ENCODE peak calls at places on chromosomes 11 and 22, in seven cellular contexts. G, V, C, Y, O, E and B are unnamed samples.

GRCh38 chr11:95835768-95836488 is 45.6 kb downstream of the CEP57 start:
- DNase-seq in G (peak), V (peak), C (peak), Y (peak), O (peak), E (peak), B (peak)

GRCh38 chr11:111833524-111833923 is 37.9 kb downstream of the ALG9 start:
- DNase-seq in G (no peak), V (no peak), C (no peak), Y (peak), O (no peak), E (no peak), B (no peak)

GRCh38 chr11:1763336-1763795 is 361 bp downstream of the CTSD start:
- DNase-seq in G (no peak), V (no peak), C (no peak), Y (no peak), O (no peak), E (no peak), B (no peak)

GRCh38 chr11:23723861-23724260 is 773.0 kb upstream of the LUZP2 start:
- DNase-seq in G (no peak), V (no peak), C (no peak), Y (peak), O (no peak), E (no peak), B (no peak)

GRCh38 chr22:22737590-22737989 is 93.2 kb downstream of the GGTLC2 start:
- DNase-seq in G (no peak), V (no peak), C (no peak), Y (no peak), O (no peak), E (no peak), B (no peak)

GRCh38 chr11:99257131-99257530 is 236.4 kb downstream of the CNTN5 start:
- DNase-seq in G (no peak), V (no peak), C (no peak), Y (peak), O (no peak), E (no peak), B (no peak)

GRCh38 chr22:49344196-49344595 is 483.5 kb downstream of the BRD1 start:
- DNase-seq in G (no peak), V (no peak), C (peak), Y (no peak), O (no peak), E (no peak), B (no peak)

GRCh38 chr22:49996532-49997220 is 15.9 kb downstream of the IL17REL start:
- DNase-seq in G (no peak), V (no peak), C (no peak), Y (no peak), O (no peak), E (no peak), B (no peak)

GRCh38 chr11:119673389-119674336 is 55.3 kb downstream of the NECTIN1 start:
- DNase-seq in G (peak), V (no peak), C (peak), Y (no peak), O (peak), E (no peak), B (no peak)

GRCh38 chr11:86067230-86068137 is 1.4 kb downstream of the PICALM start:
- DNase-seq in G (no peak), V (no peak), C (no peak), Y (no peak), O (no peak), E (no peak), B (no peak)

GRCh38 chr11:114448749-114449484 is 9.7 kb downstream of the REXO2 start:
- DNase-seq in G (no peak), V (no peak), C (no peak), Y (peak), O (no peak), E (no peak), B (no peak)

GRCh38 chr11:64186205-64187165 is 514 bp downstream of the STIP1 start:
- DNase-seq in G (peak), V (no peak), C (no peak), Y (peak), O (peak), E (no peak), B (no peak)

GRCh38 chr11:7555067-7555699 is 41.4 kb downstream of the PPFIBP2 start:
- DNase-seq in G (no peak), V (no peak), C (peak), Y (peak), O (no peak), E (no peak), B (no peak)

GRCh38 chr11:123122341-123122740 is 60.4 kb upstream of the HSPA8 start:
- DNase-seq in G (no peak), V (no peak), C (no peak), Y (peak), O (no peak), E (no peak), B (no peak)

GRCh38 chr11:79686703-79687419 is 246.0 kb upstream of the TENM4 start:
- DNase-seq in G (no peak), V (no peak), C (no peak), Y (no peak), O (no peak), E (no peak), B (no peak)

GRCh38 chr22:46661221-46661851 is 41.1 kb downstream of the GRAMD4 start:
- DNase-seq in G (peak), V (no peak), C (no peak), Y (peak), O (peak), E (no peak), B (no peak)

GRCh38 chr11:8584096-8584495 is 9.9 kb downstream of the STK33 start:
- DNase-seq in G (no peak), V (no peak), C (no peak), Y (peak), O (no peak), E (no peak), B (no peak)

GRCh38 chr11:75547617-75548054 is 14.4 kb upstream of the SERPINH1 start:
- DNase-seq in G (no peak), V (no peak), C (peak), Y (peak), O (peak), E (peak), B (no peak)

GRCh38 chr11:12889243-12889642 is 119.9 kb upstream of the RASSF10 start:
- DNase-seq in G (no peak), V (no peak), C (no peak), Y (peak), O (no peak), E (no peak), B (peak)

GRCh38 chr11:97996762-97997161 is 1024.0 kb upstream of the CNTN5 start:
- DNase-seq in G (no peak), V (no peak), C (no peak), Y (no peak), O (no peak), E (no peak), B (no peak)

GRCh38 chr11:119282495-119282894 is 34.4 kb downstream of the MCAM start:
- DNase-seq in G (no peak), V (no peak), C (no peak), Y (no peak), O (no peak), E (no peak), B (no peak)

GRCh38 chr11:91489989-91490388 is 734.6 kb upstream of the FAT3 start:
- DNase-seq in G (no peak), V (no peak), C (peak), Y (no peak), O (no peak), E (no peak), B (no peak)

GRCh38 chr11:69496202-69496557 is 14.7 kb downstream of the LINC01488 start:
- DNase-seq in G (no peak), V (no peak), C (no peak), Y (no peak), O (no peak), E (no peak), B (no peak)